ENCODE peak calls at places on chromosome 7, in six cellular contexts. C is Peyer's patch; X is naive thymus-derived CD4-positive, alpha-beta T cell; G is CD4-positive, alpha-beta memory T cell; B is lower lobe of right lung; J is uterus. W is an unnamed sample.
A peak's percentile ranks its signal among the peaks of the same experiment; 100 is the strongest.

GRCh38 chr7:37916017-37916672 is 472 bp downstream of the SFRP4 start:
- DNase-seq in C (no peak), X (no peak), G (no peak), B (peak; percentile 48), J (peak; percentile 44), W (no peak)

GRCh38 chr7:22990588-22990949 is 23.4 kb downstream of the HYCC1 start:
- DNase-seq in C (no peak), X (no peak), G (no peak), B (no peak), J (no peak), W (no peak)

GRCh38 chr7:156461881-156462665 is 178.5 kb upstream of the RNF32 start:
- DNase-seq in C (no peak), X (no peak), G (no peak), B (no peak), J (no peak), W (no peak)

GRCh38 chr7:519429-519973 is at the start of gene PDGFA:
- DNase-seq in C (peak; percentile 69), X (no peak), G (no peak), B (no peak), J (no peak), W (no peak)

GRCh38 chr7:157508477-157508881 is 171.7 kb downstream of the DNAJB6 start:
- DNase-seq in C (peak; percentile 30), X (no peak), G (no peak), B (no peak), J (no peak), W (no peak)

GRCh38 chr7:35694161-35694783 is 663 bp downstream of the HERPUD2 start:
- DNase-seq in C (peak; percentile 62), X (peak; percentile 17), G (no peak), B (no peak), J (no peak), W (no peak)

GRCh38 chr7:155984028-155984607 is 171.9 kb upstream of the SHH start:
- DNase-seq in C (peak; percentile 24), X (no peak), G (no peak), B (no peak), J (no peak), W (no peak)

GRCh38 chr7:137656227-137656849 is 190.4 kb downstream of the DGKI start:
- DNase-seq in C (peak; percentile 84), X (peak; percentile 38), G (peak; percentile 32), B (peak; percentile 78), J (peak; percentile 80), W (no peak)

GRCh38 chr7:151091431-151091830 is 5.2 kb downstream of the AGAP3 start:
- DNase-seq in C (peak; percentile 85), X (no peak), G (no peak), B (no peak), J (no peak), W (no peak)

GRCh38 chr7:73437699-73438416 is 4.3 kb downstream of the FZD9 start:
- DNase-seq in C (no peak), X (no peak), G (no peak), B (no peak), J (no peak), W (no peak)

GRCh38 chr7:101861223-101861775 is 43.9 kb downstream of the CUX1 start:
- DNase-seq in C (no peak), X (no peak), G (no peak), B (no peak), J (no peak), W (no peak)

GRCh38 chr7:129610709-129611245 is 743 bp upstream of the NRF1 start:
- DNase-seq in C (no peak), X (no peak), G (no peak), B (no peak), J (no peak), W (no peak)

GRCh38 chr7:106870983-106871410 is 5.9 kb downstream of the PIK3CG start:
- DNase-seq in C (no peak), X (no peak), G (no peak), B (no peak), J (no peak), W (no peak)

GRCh38 chr7:13279854-13280435 is 592.5 kb downstream of the ARL4A start:
- DNase-seq in C (no peak), X (no peak), G (peak; percentile 25), B (no peak), J (no peak), W (no peak)

GRCh38 chr7:79063019-79063698 is 390.3 kb downstream of the MAGI2 start:
- DNase-seq in C (no peak), X (no peak), G (no peak), B (no peak), J (no peak), W (no peak)

GRCh38 chr7:2313450-2314208 is 612 bp downstream of the SNX8 start:
- DNase-seq in C (no peak), X (no peak), G (no peak), B (no peak), J (no peak), W (no peak)

GRCh38 chr7:127715272-127715671 is 63.3 kb downstream of the SND1 start:
- DNase-seq in C (no peak), X (no peak), G (no peak), B (no peak), J (no peak), W (no peak)

GRCh38 chr7:113209449-113210203 is 91.3 kb upstream of the SMIM30 start:
- DNase-seq in C (no peak), X (no peak), G (no peak), B (no peak), J (no peak), W (no peak)

GRCh38 chr7:141551773-141552162 is 558 bp downstream of the AGK start:
- DNase-seq in C (no peak), X (no peak), G (no peak), B (no peak), J (no peak), W (no peak)

GRCh38 chr7:111730476-111731300 is 168.4 kb upstream of the IMMP2L start:
- DNase-seq in C (no peak), X (no peak), G (no peak), B (no peak), J (no peak), W (no peak)

GRCh38 chr7:123747620-123748141 is 1.1 kb downstream of the WASL start:
- DNase-seq in C (peak; percentile 64), X (peak; percentile 14), G (peak; percentile 8), B (peak; percentile 57), J (peak; percentile 28), W (peak; percentile 17)

GRCh38 chr7:99108615-99109014 is 35.3 kb downstream of the SMURF1 start:
- DNase-seq in C (no peak), X (no peak), G (no peak), B (no peak), J (no peak), W (no peak)

GRCh38 chr7:155457544-155458316 is at the start of gene EN2:
- DNase-seq in C (no peak), X (no peak), G (no peak), B (no peak), J (no peak), W (no peak)

GRCh38 chr7:148700693-148701092 is 2.0 kb downstream of the CUL1 start:
- DNase-seq in C (no peak), X (peak; percentile 38), G (peak; percentile 47), B (no peak), J (no peak), W (peak; percentile 5)

GRCh38 chr7:52365349-52365748 is 670.1 kb upstream of the POM121L12 start:
- DNase-seq in C (no peak), X (no peak), G (no peak), B (no peak), J (no peak), W (no peak)

GRCh38 chr7:45007106-45007505 is 7.1 kb downstream of the CCM2 start:
- DNase-seq in C (no peak), X (no peak), G (no peak), B (no peak), J (no peak), W (no peak)

GRCh38 chr7:92584953-92585352 is 5.2 kb downstream of the FAM133B start:
- DNase-seq in C (no peak), X (no peak), G (peak; percentile 34), B (no peak), J (no peak), W (no peak)
- H3K27ac ChIP-seq in C (no peak overlapping the region), X (no peak overlapping the region), G (peak overlapping the region; percentile 21), B (no peak overlapping the region), J (no peak overlapping the region), W (no peak overlapping the region)

GRCh38 chr7:74512762-74513161 is 59.1 kb downstream of the GTF2IRD1 start:
- DNase-seq in C (no peak), X (no peak), G (no peak), B (no peak), J (no peak), W (no peak)

GRCh38 chr7:74511360-74511759 is 57.7 kb downstream of the GTF2IRD1 start:
- DNase-seq in C (no peak), X (no peak), G (no peak), B (no peak), J (no peak), W (no peak)

GRCh38 chr7:74516214-74516613 is 62.5 kb downstream of the GTF2IRD1 start:
- DNase-seq in C (no peak), X (no peak), G (no peak), B (no peak), J (no peak), W (no peak)

GRCh38 chr7:74515276-74515675 is 61.6 kb downstream of the GTF2IRD1 start:
- DNase-seq in C (no peak), X (no peak), G (no peak), B (no peak), J (no peak), W (no peak)

GRCh38 chr7:74514131-74514591 is 60.5 kb downstream of the GTF2IRD1 start:
- DNase-seq in C (no peak), X (no peak), G (no peak), B (no peak), J (no peak), W (no peak)
- H3K27ac ChIP-seq in C (no peak overlapping the region), X (no peak overlapping the region), G (no peak overlapping the region), B (no peak overlapping the region), J (no peak overlapping the region), W (no peak overlapping the region)

GRCh38 chr7:26191233-26191973 is 9.1 kb downstream of the HNRNPA2B1 start:
- DNase-seq in C (no peak), X (no peak), G (no peak), B (no peak), J (no peak), W (no peak)
- H3K27ac ChIP-seq in C (no peak overlapping the region), X (no peak overlapping the region), G (no peak overlapping the region), B (no peak overlapping the region), J (no peak overlapping the region), W (no peak overlapping the region)

DNA sequence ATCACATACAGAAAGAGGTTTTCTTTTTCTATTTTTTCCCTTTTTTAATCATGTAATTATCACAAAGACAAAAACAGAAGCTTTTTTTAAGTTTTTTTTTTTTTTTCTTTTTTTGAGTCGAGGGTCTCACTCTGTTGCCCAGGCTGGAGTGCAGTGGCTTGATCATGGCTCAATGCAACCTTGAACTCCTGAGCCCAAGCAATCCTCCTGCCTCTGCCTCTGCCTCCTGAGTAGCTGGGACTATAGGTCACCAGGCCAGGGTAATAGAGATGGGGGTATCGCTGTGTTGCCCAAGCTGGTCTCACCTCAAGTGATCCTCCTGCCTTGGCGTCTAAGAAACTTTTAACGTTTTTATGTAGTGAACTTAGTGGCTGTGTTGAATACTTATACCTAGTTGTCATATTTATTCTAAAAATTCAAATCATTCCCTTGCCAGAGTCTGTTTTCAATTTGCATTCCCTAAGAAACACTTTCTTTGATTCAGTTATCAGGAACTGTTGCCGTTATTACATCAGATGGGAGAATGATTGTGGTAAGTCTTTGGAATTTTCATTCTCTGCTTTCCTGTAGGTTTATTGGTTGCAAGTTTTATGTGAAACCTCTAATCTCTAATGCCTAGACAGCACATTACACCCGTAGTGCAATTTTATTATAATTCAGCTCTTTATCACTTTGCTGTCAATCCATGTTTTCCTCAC is 1.3 kb downstream of the LSM8 start:
- DNase-seq in C (no peak), X (no peak), G (no peak), B (no peak), J (no peak), W (no peak)
- H3K27ac ChIP-seq in C (no peak overlapping the region), X (peak overlapping the region; percentile 94), G (peak overlapping the region; percentile 95), B (no peak overlapping the region), J (no peak overlapping the region), W (no peak overlapping the region)

GRCh38 chr7:30473903-30474302 is 4.7 kb downstream of the NOD1 start:
- DNase-seq in C (no peak), X (no peak), G (no peak), B (no peak), J (no peak), W (no peak)
- H3K27ac ChIP-seq in C (no peak overlapping the region), X (no peak overlapping the region), G (no peak overlapping the region), B (peak overlapping the region; percentile 84), J (peak overlapping the region; percentile 85), W (no peak overlapping the region)